ENCODE peak calls at places on chromosomes 16 and 17, in four cellular contexts. One of them, this sample, is unnamed.

GRCh38 chr17:65283704-65284103 is 146.5 kb downstream of the RGS9 start:
- DNase-seq in endothelial cell of umbilical vein: peak
- DNase-seq in choroid plexus epithelial cell: no peak
- DNase-seq in CD8-positive, alpha-beta T cell: no peak
- DNase-seq in this sample: no peak

GRCh38 chr17:83196088-83196765 is 116.8 kb downstream of the METRNL start:
- DNase-seq in endothelial cell of umbilical vein: no peak
- DNase-seq in choroid plexus epithelial cell: peak
- DNase-seq in CD8-positive, alpha-beta T cell: no peak
- DNase-seq in this sample: no peak

GRCh38 chr17:33942414-33942813 is 312.7 kb upstream of the CCL2 start:
- DNase-seq in endothelial cell of umbilical vein: no peak
- DNase-seq in choroid plexus epithelial cell: no peak
- DNase-seq in CD8-positive, alpha-beta T cell: no peak
- DNase-seq in this sample: no peak

GRCh38 chr16:90028985-90029384 is 9.7 kb upstream of the DBNDD1 start:
- DNase-seq in endothelial cell of umbilical vein: no peak
- DNase-seq in choroid plexus epithelial cell: no peak
- DNase-seq in CD8-positive, alpha-beta T cell: no peak
- DNase-seq in this sample: no peak

GRCh38 chr16:20485408-20485807 is 34.1 kb downstream of the ACSM2A start:
- DNase-seq in endothelial cell of umbilical vein: no peak
- DNase-seq in choroid plexus epithelial cell: no peak
- DNase-seq in CD8-positive, alpha-beta T cell: no peak
- DNase-seq in this sample: no peak

GRCh38 chr16:69428652-69429051 is 4.2 kb downstream of the CYB5B start:
- DNase-seq in endothelial cell of umbilical vein: no peak
- DNase-seq in choroid plexus epithelial cell: no peak
- DNase-seq in CD8-positive, alpha-beta T cell: no peak
- DNase-seq in this sample: no peak

GRCh38 chr17:50806141-50806643 is 29.2 kb upstream of the WFIKKN2 start:
- DNase-seq in endothelial cell of umbilical vein: no peak
- DNase-seq in choroid plexus epithelial cell: peak
- DNase-seq in CD8-positive, alpha-beta T cell: no peak
- DNase-seq in this sample: no peak

GRCh38 chr17:27354491-27355081 is 60.7 kb downstream of the WSB1 start:
- DNase-seq in endothelial cell of umbilical vein: no peak
- DNase-seq in choroid plexus epithelial cell: peak
- DNase-seq in CD8-positive, alpha-beta T cell: no peak
- DNase-seq in this sample: no peak

GRCh38 chr17:38704645-38705522 is at the start of gene MLLT6:
- DNase-seq in endothelial cell of umbilical vein: peak
- DNase-seq in choroid plexus epithelial cell: peak
- DNase-seq in CD8-positive, alpha-beta T cell: peak
- DNase-seq in this sample: peak

GRCh38 chr17:81035389-81036127 is 607 bp downstream of the BAIAP2 start:
- DNase-seq in endothelial cell of umbilical vein: peak
- DNase-seq in choroid plexus epithelial cell: peak
- DNase-seq in CD8-positive, alpha-beta T cell: no peak
- DNase-seq in this sample: no peak

GRCh38 chr17:15651583-15652110 is 32.1 kb upstream of the FBXW10B start:
- DNase-seq in endothelial cell of umbilical vein: peak
- DNase-seq in choroid plexus epithelial cell: peak
- DNase-seq in CD8-positive, alpha-beta T cell: no peak
- DNase-seq in this sample: peak

GRCh38 chr17:47725446-47726109 is 7.5 kb upstream of the TBX21 start:
- DNase-seq in endothelial cell of umbilical vein: no peak
- DNase-seq in choroid plexus epithelial cell: no peak
- DNase-seq in CD8-positive, alpha-beta T cell: no peak
- DNase-seq in this sample: no peak
- TF ChIP-seq CTCF in endothelial cell of umbilical vein: no peak
- TF ChIP-seq CTCF in choroid plexus epithelial cell: peak
- TF ChIP-seq CTCF in CD8-positive, alpha-beta T cell: no peak
- TF ChIP-seq CTCF in this sample: no peak

DNA sequence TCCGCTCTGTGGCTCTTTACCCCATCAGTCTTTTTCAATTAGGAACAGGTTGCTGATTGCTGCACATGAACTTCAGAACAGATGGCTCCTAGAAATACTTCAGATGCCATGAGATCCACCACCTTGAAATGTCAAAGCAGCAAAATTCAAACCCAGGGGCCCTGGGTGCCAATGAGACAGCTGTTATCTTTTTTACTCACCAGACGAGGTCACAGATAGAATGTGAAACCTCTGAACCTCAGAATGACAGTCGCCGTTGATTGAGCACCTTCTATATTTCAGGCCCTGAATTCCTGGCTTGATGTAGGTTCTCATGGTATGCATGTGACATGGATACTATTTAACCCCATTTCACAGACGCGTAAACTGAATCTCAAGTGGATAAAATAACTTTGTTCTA is 63.0 kb downstream of the MAF start:
- DNase-seq in endothelial cell of umbilical vein: no peak
- DNase-seq in choroid plexus epithelial cell: no peak
- DNase-seq in CD8-positive, alpha-beta T cell: no peak
- DNase-seq in this sample: no peak
- TF ChIP-seq CTCF in endothelial cell of umbilical vein: no peak
- TF ChIP-seq CTCF in choroid plexus epithelial cell: no peak
- TF ChIP-seq CTCF in CD8-positive, alpha-beta T cell: no peak
- TF ChIP-seq CTCF in this sample: no peak

GRCh38 chr16:22688930-22689329 is 125.0 kb upstream of the HS3ST2 start:
- DNase-seq in endothelial cell of umbilical vein: no peak
- DNase-seq in choroid plexus epithelial cell: no peak
- DNase-seq in CD8-positive, alpha-beta T cell: no peak
- DNase-seq in this sample: no peak
- TF ChIP-seq CTCF in endothelial cell of umbilical vein: no peak
- TF ChIP-seq CTCF in choroid plexus epithelial cell: no peak
- TF ChIP-seq CTCF in CD8-positive, alpha-beta T cell: no peak
- TF ChIP-seq CTCF in this sample: no peak

GRCh38 chr16:82758406-82758805 is 131.6 kb downstream of the CDH13 start:
- DNase-seq in endothelial cell of umbilical vein: no peak
- DNase-seq in choroid plexus epithelial cell: no peak
- DNase-seq in CD8-positive, alpha-beta T cell: no peak
- DNase-seq in this sample: no peak
- TF ChIP-seq CTCF in endothelial cell of umbilical vein: no peak
- TF ChIP-seq CTCF in choroid plexus epithelial cell: no peak
- TF ChIP-seq CTCF in CD8-positive, alpha-beta T cell: no peak
- TF ChIP-seq CTCF in this sample: no peak

DNA sequence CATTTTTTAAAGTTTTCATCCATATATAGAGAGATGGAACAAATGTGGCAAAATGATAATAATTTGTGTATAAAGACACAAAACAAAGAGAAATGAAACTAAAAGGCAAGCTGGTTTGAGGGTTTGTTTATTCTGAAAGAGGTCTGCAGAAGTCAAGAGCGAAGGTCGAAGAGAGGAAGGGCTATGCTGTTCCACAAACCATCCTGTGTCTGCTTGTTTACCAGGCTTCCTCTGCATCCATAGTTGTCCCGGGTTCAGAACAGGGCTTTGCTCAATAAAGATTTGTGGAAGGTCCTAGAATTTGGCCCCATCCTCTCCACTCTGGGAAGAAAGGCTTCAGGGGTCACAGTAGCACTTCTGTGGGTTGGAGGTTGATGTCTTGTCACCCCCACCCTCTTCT is 2.4 kb upstream of the MARVELD3 start:
- DNase-seq in endothelial cell of umbilical vein: no peak
- DNase-seq in choroid plexus epithelial cell: no peak
- DNase-seq in CD8-positive, alpha-beta T cell: no peak
- DNase-seq in this sample: no peak
- TF ChIP-seq CTCF in endothelial cell of umbilical vein: no peak
- TF ChIP-seq CTCF in choroid plexus epithelial cell: no peak
- TF ChIP-seq CTCF in CD8-positive, alpha-beta T cell: no peak
- TF ChIP-seq CTCF in this sample: no peak

GRCh38 chr16:85553436-85554113 is 59.5 kb upstream of the GSE1 start:
- DNase-seq in endothelial cell of umbilical vein: peak
- DNase-seq in choroid plexus epithelial cell: peak
- DNase-seq in CD8-positive, alpha-beta T cell: peak
- DNase-seq in this sample: no peak
- TF ChIP-seq CTCF in endothelial cell of umbilical vein: peak
- TF ChIP-seq CTCF in choroid plexus epithelial cell: no peak
- TF ChIP-seq CTCF in CD8-positive, alpha-beta T cell: no peak
- TF ChIP-seq CTCF in this sample: peak

DNA sequence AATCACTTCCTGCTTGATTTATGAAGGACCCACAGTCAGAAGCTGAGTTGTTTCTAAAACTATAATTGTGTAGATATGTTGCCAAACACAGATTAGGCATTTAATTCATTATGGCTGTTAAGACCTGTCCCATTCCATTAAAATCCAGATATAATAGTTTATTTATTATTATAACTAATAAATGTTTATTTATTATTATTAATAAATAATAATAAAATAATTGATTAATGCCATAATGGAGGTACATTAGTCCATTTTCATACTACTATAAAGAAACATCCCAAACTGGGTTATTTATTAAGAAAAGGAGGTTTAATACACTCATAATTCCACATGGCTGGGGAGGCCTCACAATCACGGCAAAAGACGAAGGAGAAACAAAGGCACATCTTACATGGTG is 1240.9 kb downstream of the CDH11 start:
- DNase-seq in endothelial cell of umbilical vein: no peak
- DNase-seq in choroid plexus epithelial cell: no peak
- DNase-seq in CD8-positive, alpha-beta T cell: no peak
- DNase-seq in this sample: no peak
- TF ChIP-seq CTCF in endothelial cell of umbilical vein: no peak
- TF ChIP-seq CTCF in choroid plexus epithelial cell: no peak
- TF ChIP-seq CTCF in CD8-positive, alpha-beta T cell: no peak
- TF ChIP-seq CTCF in this sample: no peak

GRCh38 chr17:41695954-41696720 is 7.5 kb downstream of the EIF1 start:
- DNase-seq in endothelial cell of umbilical vein: peak
- DNase-seq in choroid plexus epithelial cell: peak
- DNase-seq in CD8-positive, alpha-beta T cell: peak
- DNase-seq in this sample: peak
- TF ChIP-seq CTCF in endothelial cell of umbilical vein: peak
- TF ChIP-seq CTCF in choroid plexus epithelial cell: peak
- TF ChIP-seq CTCF in CD8-positive, alpha-beta T cell: peak
- TF ChIP-seq CTCF in this sample: peak

GRCh38 chr16:16131204-16131603 is 92.1 kb downstream of the ABCC6 start:
- DNase-seq in endothelial cell of umbilical vein: no peak
- DNase-seq in choroid plexus epithelial cell: no peak
- DNase-seq in CD8-positive, alpha-beta T cell: no peak
- DNase-seq in this sample: no peak
- TF ChIP-seq CTCF in endothelial cell of umbilical vein: no peak
- TF ChIP-seq CTCF in choroid plexus epithelial cell: no peak
- TF ChIP-seq CTCF in CD8-positive, alpha-beta T cell: no peak
- TF ChIP-seq CTCF in this sample: no peak

This sample was measured in neural crest cell.